ENCODE peak calls at places on chromosomes 4 and X, in four cellular contexts. One of them, this sample, is unnamed.

GRCh38 chr4:173270312-173271027 is 63.7 kb downstream of the HMGB2 start:
- DNase-seq in stimulated activated CD4-positive, alpha-beta T cell treated with anti-CD3 and anti-CD28 coated beads, Interleukin-15, amount 100 ng/mL, for 24 hours: no peak
- DNase-seq in non-pigmented ciliary epithelial cell: no peak
- DNase-seq in substantia nigra: no peak
- DNase-seq in this sample: no peak

GRCh38 chrX:12872741-12873140 is 5.9 kb downstream of the TLR7 start:
- DNase-seq in non-pigmented ciliary epithelial cell: no peak
- DNase-seq in stimulated activated CD4-positive, alpha-beta T cell treated with anti-CD3 and anti-CD28 coated beads, Interleukin-15, amount 100 ng/mL, for 24 hours: no peak
- DNase-seq in substantia nigra: no peak
- DNase-seq in this sample: no peak

GRCh38 chrX:13520931-13521330 is 48.5 kb upstream of the EGFL6 start:
- DNase-seq in stimulated activated CD4-positive, alpha-beta T cell treated with anti-CD3 and anti-CD28 coated beads, Interleukin-15, amount 100 ng/mL, for 24 hours: no peak
- DNase-seq in non-pigmented ciliary epithelial cell: no peak
- DNase-seq in substantia nigra: no peak
- DNase-seq in this sample: no peak

GRCh38 chr4:106875340-106875739 is 160.8 kb downstream of the DKK2 start:
- DNase-seq in non-pigmented ciliary epithelial cell: no peak
- DNase-seq in stimulated activated CD4-positive, alpha-beta T cell treated with anti-CD3 and anti-CD28 coated beads, Interleukin-15, amount 100 ng/mL, for 24 hours: no peak
- DNase-seq in substantia nigra: no peak
- DNase-seq in this sample: no peak

GRCh38 chr4:102825261-102826071 is 1.9 kb downstream of the UBE2D3 start:
- DNase-seq in stimulated activated CD4-positive, alpha-beta T cell treated with anti-CD3 and anti-CD28 coated beads, Interleukin-15, amount 100 ng/mL, for 24 hours: peak; percentile 35
- DNase-seq in substantia nigra: peak; percentile 17
- DNase-seq in non-pigmented ciliary epithelial cell: no peak
- DNase-seq in this sample: no peak

GRCh38 chr4:148240241-148240640 is 202.0 kb downstream of the NR3C2 start:
- DNase-seq in substantia nigra: no peak
- DNase-seq in non-pigmented ciliary epithelial cell: no peak
- DNase-seq in stimulated activated CD4-positive, alpha-beta T cell treated with anti-CD3 and anti-CD28 coated beads, Interleukin-15, amount 100 ng/mL, for 24 hours: no peak
- DNase-seq in this sample: no peak

GRCh38 chr4:56388311-56388710 is 1.0 kb upstream of the AASDH start:
- DNase-seq in non-pigmented ciliary epithelial cell: no peak
- DNase-seq in stimulated activated CD4-positive, alpha-beta T cell treated with anti-CD3 and anti-CD28 coated beads, Interleukin-15, amount 100 ng/mL, for 24 hours: no peak
- DNase-seq in substantia nigra: no peak
- DNase-seq in this sample: no peak

GRCh38 chrX:31609130-31609529 is 537.3 kb upstream of the FTHL17 start:
- DNase-seq in substantia nigra: no peak
- DNase-seq in stimulated activated CD4-positive, alpha-beta T cell treated with anti-CD3 and anti-CD28 coated beads, Interleukin-15, amount 100 ng/mL, for 24 hours: no peak
- DNase-seq in non-pigmented ciliary epithelial cell: peak; percentile 77
- DNase-seq in this sample: no peak

GRCh38 chr4:176534566-176534965 is 214.8 kb downstream of the SPCS3 start:
- DNase-seq in non-pigmented ciliary epithelial cell: peak; percentile 85
- DNase-seq in substantia nigra: no peak
- DNase-seq in stimulated activated CD4-positive, alpha-beta T cell treated with anti-CD3 and anti-CD28 coated beads, Interleukin-15, amount 100 ng/mL, for 24 hours: no peak
- DNase-seq in this sample: no peak

GRCh38 chrX:121886557-121886956 is 839.1 kb downstream of the GLUD2 start:
- DNase-seq in substantia nigra: no peak
- DNase-seq in stimulated activated CD4-positive, alpha-beta T cell treated with anti-CD3 and anti-CD28 coated beads, Interleukin-15, amount 100 ng/mL, for 24 hours: no peak
- DNase-seq in non-pigmented ciliary epithelial cell: no peak
- DNase-seq in this sample: no peak

GRCh38 chrX:34559325-34559724 is 97.8 kb downstream of the TMEM47 start:
- DNase-seq in stimulated activated CD4-positive, alpha-beta T cell treated with anti-CD3 and anti-CD28 coated beads, Interleukin-15, amount 100 ng/mL, for 24 hours: no peak
- DNase-seq in substantia nigra: no peak
- DNase-seq in non-pigmented ciliary epithelial cell: no peak
- DNase-seq in this sample: no peak

GRCh38 chr4:6076391-6076790 is 58.2 kb upstream of the C4orf50 start:
- DNase-seq in stimulated activated CD4-positive, alpha-beta T cell treated with anti-CD3 and anti-CD28 coated beads, Interleukin-15, amount 100 ng/mL, for 24 hours: peak; percentile 12
- DNase-seq in non-pigmented ciliary epithelial cell: no peak
- DNase-seq in substantia nigra: no peak
- DNase-seq in this sample: no peak

GRCh38 chr4:161382655-161383054 is 781.1 kb downstream of the FSTL5 start:
- DNase-seq in stimulated activated CD4-positive, alpha-beta T cell treated with anti-CD3 and anti-CD28 coated beads, Interleukin-15, amount 100 ng/mL, for 24 hours: no peak
- DNase-seq in non-pigmented ciliary epithelial cell: no peak
- DNase-seq in substantia nigra: no peak
- DNase-seq in this sample: no peak

GRCh38 chrX:1582686-1583437 is 8.5 kb upstream of the AKAP17A start:
- DNase-seq in non-pigmented ciliary epithelial cell: no peak
- DNase-seq in stimulated activated CD4-positive, alpha-beta T cell treated with anti-CD3 and anti-CD28 coated beads, Interleukin-15, amount 100 ng/mL, for 24 hours: peak; percentile 75
- DNase-seq in substantia nigra: no peak
- DNase-seq in this sample: no peak